ENCODE peak calls at places on chromosomes 3 and 15, in seven cellular contexts. B is fibroblast of villous mesenchyme, N is AG04450, U is mesendoderm, D is gastrocnemius medialis, G is endothelial cell of umbilical vein, R is fibroblast of pulmonary artery. L is an unnamed sample.

GRCh38 chr3:133949438-133949837 is 53.8 kb upstream of the RAB6B start:
- DNase-seq in B (no peak), N (no peak), U (no peak), D (no peak), G (peak; percentile 88), R (peak; percentile 82), L (no peak)

GRCh38 chr3:107796786-107797185 is 274.0 kb downstream of the BBX start:
- DNase-seq in B (peak; percentile 90), N (peak; percentile 18), U (no peak), D (no peak), G (peak; percentile 28), R (peak; percentile 76), L (peak; percentile 90)

GRCh38 chr15:28130651-28131050 is 31.5 kb upstream of the OCA2 start:
- DNase-seq in B (no peak), N (no peak), U (no peak), D (no peak), G (no peak), R (no peak), L (no peak)

GRCh38 chr15:74830868-74831267 is 4.4 kb downstream of the CPLX3 start:
- DNase-seq in B (no peak), N (no peak), U (no peak), D (no peak), G (no peak), R (no peak), L (no peak)

GRCh38 chr3:177610677-177611654 is 413.7 kb upstream of the TBL1XR1 start:
- DNase-seq in B (no peak), N (no peak), U (no peak), D (no peak), G (peak; percentile 83), R (no peak), L (no peak)

GRCh38 chr3:33117461-33117860 is 3.6 kb downstream of the CRTAP start:
- DNase-seq in B (no peak), N (no peak), U (no peak), D (no peak), G (no peak), R (no peak), L (no peak)

GRCh38 chr3:109644332-109644731 is 307.0 kb upstream of the DPPA4 start:
- DNase-seq in B (no peak), N (no peak), U (no peak), D (no peak), G (no peak), R (no peak), L (no peak)

GRCh38 chr3:153970047-153970446 is 151.1 kb upstream of the ARHGEF26 start:
- DNase-seq in B (no peak), N (no peak), U (no peak), D (no peak), G (no peak), R (no peak), L (no peak)

GRCh38 chr15:70789213-70789612 is 25.9 kb upstream of the UACA start:
- DNase-seq in B (peak; percentile 81), N (no peak), U (no peak), D (no peak), G (no peak), R (peak; percentile 34), L (peak; percentile 48)

GRCh38 chr15:63210151-63211051 is 21.0 kb downstream of the RAB8B start:
- DNase-seq in B (peak; percentile 77), N (no peak), U (peak; percentile 78), D (no peak), G (no peak), R (no peak), L (no peak)
- H3K4me3 ChIP-seq in B (no peak overlapping the region), N (no peak overlapping the region), U (no peak overlapping the region), D (no peak overlapping the region), G (no peak overlapping the region), R (no peak overlapping the region), L (no peak overlapping the region)

GRCh38 chr15:84983299-84983698 is 1.6 kb downstream of the PDE8A start:
- DNase-seq in B (no peak), N (no peak), U (no peak), D (no peak), G (peak; percentile 18), R (peak; percentile 30), L (no peak)
- H3K4me3 ChIP-seq in B (peak overlapping the region; percentile 90), N (peak overlapping the region; percentile 71), U (no peak overlapping the region), D (peak overlapping the region; percentile 94), G (peak overlapping the region; percentile 84), R (peak overlapping the region; percentile 83), L (peak overlapping the region; percentile 75)

DNA sequence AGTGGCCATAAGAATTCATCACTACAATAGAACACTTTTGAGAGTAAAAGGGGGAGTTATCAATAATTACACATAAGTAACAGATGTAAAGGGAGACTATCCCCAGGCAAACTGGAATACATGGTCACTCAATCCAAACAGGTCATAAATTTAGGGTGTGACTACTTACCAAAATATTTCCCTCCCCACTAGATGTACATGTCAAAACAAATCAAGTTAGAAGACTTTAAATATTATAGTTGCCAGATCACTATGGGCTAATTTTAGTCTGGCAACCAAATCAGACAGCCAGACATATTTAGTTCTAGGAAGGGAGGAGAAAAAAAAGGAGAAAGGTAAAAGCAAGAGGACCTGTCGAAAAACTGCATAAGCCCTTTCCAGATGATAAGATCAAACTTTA is 23.1 kb downstream of the SLC24A5 start:
- DNase-seq in B (peak; percentile 27), N (no peak), U (no peak), D (no peak), G (no peak), R (no peak), L (peak; percentile 39)
- H3K4me3 ChIP-seq in B (no peak overlapping the region), N (no peak overlapping the region), U (no peak overlapping the region), D (no peak overlapping the region), G (no peak overlapping the region), R (no peak overlapping the region), L (no peak overlapping the region)

GRCh38 chr3:159751754-159752153 is 236.9 kb upstream of the IL12A start:
- DNase-seq in B (no peak), N (no peak), U (no peak), D (no peak), G (no peak), R (no peak), L (no peak)

GRCh38 chr3:159751141-159751540 is 237.5 kb upstream of the IL12A start:
- DNase-seq in B (peak; percentile 34), N (no peak), U (no peak), D (no peak), G (no peak), R (no peak), L (peak; percentile 31)

GRCh38 chr3:159749406-159749805 is 239.2 kb upstream of the IL12A start:
- DNase-seq in B (no peak), N (no peak), U (no peak), D (no peak), G (no peak), R (no peak), L (no peak)

DNA sequence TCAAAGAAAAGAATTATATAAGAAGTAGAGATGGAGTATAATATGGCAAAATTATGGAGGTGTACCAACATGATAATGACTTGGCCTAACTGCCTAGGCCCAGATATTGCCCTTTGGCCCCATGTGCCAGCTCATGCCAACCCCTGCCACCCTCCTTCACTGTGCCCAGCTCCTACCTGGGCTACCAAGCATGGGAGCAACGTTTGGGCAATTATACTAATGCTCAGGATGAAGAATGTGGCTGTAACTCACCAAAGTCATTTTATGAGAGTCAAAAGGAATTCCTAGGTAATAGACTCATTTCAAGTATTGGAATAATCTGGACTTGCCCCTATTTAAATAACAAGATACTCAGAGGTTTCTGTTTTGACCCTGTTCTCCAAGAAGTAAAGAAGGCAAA is 240.2 kb upstream of the IL12A start:
- DNase-seq in B (no peak), N (no peak), U (no peak), D (no peak), G (no peak), R (no peak), L (no peak)
- H3K4me3 ChIP-seq in B (no peak overlapping the region), N (no peak overlapping the region), U (no peak overlapping the region), D (no peak overlapping the region), G (no peak overlapping the region), R (no peak overlapping the region), L (no peak overlapping the region)

GRCh38 chr3:187783098-187783497 is 37.8 kb upstream of the BCL6 start:
- DNase-seq in B (peak; percentile 95), N (peak; percentile 84), U (no peak), D (no peak), G (no peak), R (peak; percentile 85), L (peak; percentile 95)
- H3K4me3 ChIP-seq in B (no peak overlapping the region), N (no peak overlapping the region), U (no peak overlapping the region), D (no peak overlapping the region), G (no peak overlapping the region), R (no peak overlapping the region), L (no peak overlapping the region)

DNA sequence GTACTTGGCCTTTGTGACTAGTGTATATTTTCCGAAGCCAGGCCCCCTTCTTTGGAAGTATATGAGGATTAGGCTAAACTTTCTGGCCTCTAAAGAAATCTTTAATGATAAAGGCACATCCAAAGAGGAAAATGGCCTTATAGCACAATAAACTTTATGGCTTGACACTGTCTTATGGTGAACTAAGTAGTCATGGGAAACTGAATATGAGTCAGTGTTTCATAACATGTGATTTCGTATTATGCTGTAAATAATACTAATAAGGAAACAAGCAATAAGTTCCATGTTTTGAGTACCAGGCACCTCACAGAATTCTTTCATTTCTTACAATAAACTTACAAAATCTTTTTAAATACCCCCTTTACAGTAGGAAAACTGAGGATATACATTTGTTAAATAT is 8.2 kb downstream of the ZPLD1 start:
- DNase-seq in B (peak; percentile 62), N (no peak), U (no peak), D (no peak), G (no peak), R (no peak), L (no peak)
- H3K4me3 ChIP-seq in B (no peak overlapping the region), N (no peak overlapping the region), U (no peak overlapping the region), D (no peak overlapping the region), G (no peak overlapping the region), R (no peak overlapping the region), L (no peak overlapping the region)

GRCh38 chr15:31306426-31307269 is 20.0 kb upstream of the KLF13 start:
- DNase-seq in B (no peak), N (no peak), U (peak; percentile 85), D (peak; percentile 10), G (no peak), R (no peak), L (no peak)
- H3K4me3 ChIP-seq in B (no peak overlapping the region), N (no peak overlapping the region), U (no peak overlapping the region), D (no peak overlapping the region), G (no peak overlapping the region), R (no peak overlapping the region), L (no peak overlapping the region)

DNA sequence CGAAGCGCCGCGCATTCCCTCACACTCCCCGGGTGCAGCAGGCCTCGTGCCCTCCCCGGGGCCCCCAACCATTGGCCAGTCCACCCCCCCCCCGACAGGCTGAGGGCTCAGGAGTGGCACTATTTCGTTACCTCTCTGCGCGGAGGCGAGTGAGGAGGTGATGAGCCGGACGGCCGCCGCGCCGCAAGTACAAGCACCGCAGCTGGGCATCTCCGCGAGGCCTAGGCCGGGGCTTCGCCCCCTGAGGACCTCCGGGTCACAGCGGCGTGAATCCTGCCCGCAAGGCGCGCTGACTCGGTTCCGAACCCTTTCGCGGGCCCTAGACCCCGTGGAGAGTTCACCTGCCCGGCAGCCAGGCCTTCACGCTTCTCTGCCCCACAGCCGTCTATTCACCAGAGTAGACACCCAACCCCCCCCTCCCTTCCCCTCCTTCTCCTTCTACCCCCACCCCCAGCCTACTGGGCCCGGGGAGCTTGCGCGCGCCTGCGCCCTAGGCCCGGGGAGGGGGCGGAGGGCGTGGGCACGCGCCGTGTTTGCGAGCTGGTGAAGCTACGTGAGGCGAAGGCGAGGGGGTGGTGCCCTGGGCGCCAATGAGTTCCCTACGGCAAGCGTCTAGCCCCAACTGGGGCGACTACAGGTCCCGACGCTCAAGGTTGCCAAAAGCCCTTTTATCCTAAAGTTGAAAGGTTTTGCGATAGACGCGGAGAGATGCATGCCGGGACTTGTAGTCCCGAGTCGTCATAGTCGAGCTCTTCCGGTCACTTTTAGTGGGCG is at the start of gene CLPX:
- DNase-seq in B (peak; percentile 95), N (peak; percentile 78), U (peak; percentile 98), D (peak; percentile 95), G (peak; percentile 94), R (peak; percentile 96), L (peak; percentile 94)
- H3K4me3 ChIP-seq in B (peak within 1 kb of the TSS; percentile 93), N (peak within 1 kb of the TSS; percentile 92), U (peak within 1 kb of the TSS; percentile 98), D (peak within 1 kb of the TSS; percentile 99), G (peak within 1 kb of the TSS; percentile 94), R (peak within 1 kb of the TSS; percentile 92), L (peak within 1 kb of the TSS; percentile 92)